ENCODE peak calls at places on chromosomes 5 and 9, in nine cellular contexts. E is fibroblast of lung; C is cardiac muscle cell; V is effector memory CD4-positive, alpha-beta T cell; I is neuronal stem cell; J is trophoblast cell; F is astrocyte; G is gastrocnemius medialis; S is colonic mucosa. Y is an unnamed sample. For H3K4me1, the result is how much of the 10 kb centered on the place peaks cover.

GRCh38 chr5:57408714-57409113 is 73.9 kb downstream of the ACTBL2 start:
- DNase-seq in C (peak), F (peak), I (no peak), V (no peak), E (peak), J (no peak), G (no peak), S (no peak), Y (no peak)

GRCh38 chr9:589723-590122 is 251.8 kb upstream of the DMRT1 start:
- DNase-seq in S (no peak), G (no peak), V (no peak), C (peak), I (no peak), E (peak), J (no peak), F (peak), Y (no peak)

GRCh38 chr5:18068851-18069250 is 434.6 kb downstream of the TAF11L14 start:
- DNase-seq in S (no peak), G (no peak), V (no peak), F (no peak), E (no peak), J (no peak), I (no peak), C (no peak), Y (no peak)

GRCh38 chr5:5331838-5332237 is 90.6 kb upstream of the ICE1 start:
- DNase-seq in G (no peak), F (peak), S (no peak), C (no peak), I (no peak), J (no peak), E (peak), V (no peak), Y (no peak)

GRCh38 chr5:98201006-98201620 is 572.4 kb upstream of the RGMB start:
- DNase-seq in J (no peak), C (no peak), I (no peak), G (no peak), S (no peak), V (no peak), E (peak), F (peak), Y (no peak)

GRCh38 chr5:142107729-142108431 is 699 bp upstream of the NDFIP1 start:
- DNase-seq in G (no peak), V (no peak), F (no peak), C (no peak), E (no peak), J (no peak), I (no peak), S (no peak), Y (no peak)

GRCh38 chr5:31768784-31769183 is 129.9 kb downstream of the PDZD2 start:
- DNase-seq in V (no peak), S (no peak), I (no peak), G (no peak), E (no peak), C (no peak), F (no peak), J (peak), Y (no peak)

GRCh38 chr9:121358747-121359146 is 11.3 kb downstream of the STOM start:
- DNase-seq in F (no peak), C (no peak), I (no peak), S (no peak), G (no peak), J (no peak), V (no peak), E (no peak), Y (no peak)

GRCh38 chr9:100575765-100576368 is 2.0 kb upstream of the CAVIN4 start:
- DNase-seq in F (peak), G (no peak), C (peak), J (peak), E (peak), V (no peak), S (no peak), I (no peak), Y (no peak)

DNA sequence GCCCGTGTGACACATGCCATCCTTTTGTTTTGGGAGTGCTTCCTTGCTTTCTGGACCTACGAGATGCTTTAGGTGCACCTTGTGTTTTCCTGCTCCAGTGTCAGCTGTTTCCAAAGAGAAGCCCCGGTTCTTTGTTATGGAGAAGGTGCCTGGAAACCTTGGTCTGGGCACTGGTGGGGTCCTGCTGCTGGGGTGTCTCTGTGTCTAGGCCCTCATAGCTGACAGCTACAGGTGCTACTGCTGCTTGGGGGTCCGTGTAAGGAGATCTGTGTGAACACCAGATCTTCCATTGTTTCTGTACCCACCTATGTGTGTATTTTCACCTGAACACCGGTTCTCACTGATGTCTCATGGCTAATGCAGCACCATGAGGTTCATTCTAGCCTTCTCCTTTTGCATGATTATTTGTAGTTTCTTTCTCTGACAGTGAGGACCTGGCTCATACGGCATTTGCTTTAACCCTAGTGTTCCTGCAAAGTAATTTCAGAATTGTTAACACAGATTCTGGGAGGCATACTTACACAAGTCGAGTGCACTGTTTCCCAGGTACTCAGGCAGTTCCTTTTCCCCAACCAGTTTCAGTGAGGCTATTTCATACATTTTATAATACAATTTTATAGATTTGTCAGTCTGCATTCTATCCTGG is 13.2 kb upstream of the FAM120AOS start:
- DNase-seq in F (no peak), C (no peak), G (no peak), I (no peak), V (no peak), J (no peak), S (no peak), E (no peak), Y (no peak)
- H3K4me1 ChIP-seq in F (under half), C (under half), G (half or more), I (under half), V (under half), J (under half), S (under half), E (under half), Y (under half)

DNA sequence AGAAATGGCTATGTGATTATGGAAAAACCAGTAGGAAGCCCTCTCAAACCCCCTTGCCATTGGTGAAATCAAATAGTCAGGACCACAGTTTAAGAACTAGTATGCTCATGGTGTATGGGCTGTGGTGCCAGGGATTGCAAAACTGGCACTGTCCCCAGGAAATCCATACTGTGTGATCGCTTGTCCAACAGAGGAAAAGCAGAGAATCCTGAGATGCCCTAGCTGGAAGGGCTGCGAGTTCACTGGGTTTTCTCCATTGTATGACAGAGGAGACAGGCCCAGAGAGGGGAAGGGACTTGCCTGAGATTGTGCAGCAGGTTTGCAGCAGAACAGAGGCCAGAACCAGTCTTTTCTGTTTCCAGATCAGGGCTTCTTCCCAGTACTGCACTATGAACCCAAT is 12.5 kb downstream of the SEC61B start:
- DNase-seq in J (no peak), G (peak), V (no peak), C (no peak), F (no peak), I (no peak), S (no peak), E (no peak), Y (no peak)
- H3K4me1 ChIP-seq in J (under half), G (under half), V (under half), C (under half), F (under half), I (under half), S (under half), E (under half), Y (under half)

GRCh38 chr9:93452710-93453046 is 703 bp downstream of the FAM120AOS start:
- DNase-seq in J (peak), V (no peak), F (no peak), I (no peak), S (peak), E (no peak), G (peak), C (no peak), Y (peak)
- H3K4me1 ChIP-seq in J (under half), V (under half), F (under half), I (under half), S (under half), E (under half), G (under half), C (under half), Y (under half)

GRCh38 chr9:131395745-131396479 is 2.0 kb downstream of the PRRC2B start:
- DNase-seq in V (no peak), F (no peak), G (no peak), I (no peak), S (no peak), E (no peak), C (no peak), J (no peak), Y (peak)
- H3K4me1 ChIP-seq in V (half or more), F (under half), G (half or more), I (under half), S (under half), E (under half), C (under half), J (under half), Y (under half)

GRCh38 chr5:14171621-14172020 is 28.5 kb downstream of the TRIO start:
- DNase-seq in V (no peak), J (peak), S (no peak), C (peak), G (no peak), I (no peak), E (peak), F (peak), Y (no peak)
- H3K4me1 ChIP-seq in V (under half), J (under half), S (under half), C (under half), G (half or more), I (under half), E (under half), F (half or more), Y (under half)